ENCODE peak calls at places on chromosome 10, in seven cellular contexts. D, Q, R, W, A, N and K are unnamed samples.

GRCh38 chr10:13920031-13920430 is 333.3 kb downstream of the PRPF18 start:
- DNase-seq in D (no peak), Q (no peak), R (no peak), W (no peak), A (no peak), N (peak; percentile 26), K (no peak)

GRCh38 chr10:60236869-60237524 is 152.7 kb downstream of the ANK3 start:
- DNase-seq in D (peak; percentile 100), Q (no peak), R (no peak), W (no peak), A (peak; percentile 45), N (peak; percentile 12), K (no peak)

GRCh38 chr10:122053314-122053713 is 64.4 kb downstream of the TACC2 start:
- DNase-seq in D (no peak), Q (no peak), R (no peak), W (no peak), A (no peak), N (no peak), K (no peak)

GRCh38 chr10:63409465-63410027 is 56.2 kb downstream of the JMJD1C start:
- DNase-seq in D (peak; percentile 33), Q (no peak), R (peak; percentile 11), W (no peak), A (no peak), N (peak; percentile 63), K (no peak)

GRCh38 chr10:102376901-102377300 is 18.6 kb upstream of the NFKB2 start:
- DNase-seq in D (no peak), Q (no peak), R (no peak), W (no peak), A (no peak), N (no peak), K (no peak)

GRCh38 chr10:32077896-32078295 is 21.7 kb upstream of the KIF5B start:
- DNase-seq in D (no peak), Q (no peak), R (peak; percentile 64), W (no peak), A (no peak), N (peak; percentile 66), K (no peak)

GRCh38 chr10:2885276-2885955 is 181.9 kb upstream of the PFKP start:
- DNase-seq in D (peak; percentile 34), Q (no peak), R (no peak), W (no peak), A (no peak), N (no peak), K (no peak)

GRCh38 chr10:84097787-84098353 is 41.4 kb upstream of the GHITM start:
- DNase-seq in D (no peak), Q (no peak), R (peak; percentile 10), W (no peak), A (no peak), N (no peak), K (no peak)

GRCh38 chr10:118408145-118408544 is 66.0 kb upstream of the FAM204A start:
- DNase-seq in D (no peak), Q (no peak), R (no peak), W (no peak), A (no peak), N (no peak), K (no peak)

GRCh38 chr10:3904419-3904975 is 119.5 kb upstream of the KLF6 start:
- DNase-seq in D (no peak), Q (no peak), R (no peak), W (no peak), A (no peak), N (no peak), K (no peak)

GRCh38 chr10:60521974-60522405 is 132.3 kb upstream of the ANK3 start:
- DNase-seq in D (no peak), Q (no peak), R (no peak), W (no peak), A (no peak), N (peak; percentile 98), K (peak; percentile 9)

GRCh38 chr10:103473261-103473671 is 5.8 kb downstream of the CALHM3 start:
- DNase-seq in D (no peak), Q (no peak), R (no peak), W (no peak), A (no peak), N (no peak), K (no peak)

GRCh38 chr10:51895209-51895608 is 195.8 kb upstream of the CSTF2T start:
- DNase-seq in D (no peak), Q (no peak), R (no peak), W (no peak), A (no peak), N (peak; percentile 55), K (no peak)

GRCh38 chr10:86857097-86857825 is 100.2 kb downstream of the MMRN2 start:
- DNase-seq in D (no peak), Q (no peak), R (no peak), W (no peak), A (no peak), N (peak; percentile 86), K (no peak)

GRCh38 chr10:85612833-85613232 is 753.8 kb downstream of the GRID1 start:
- DNase-seq in D (no peak), Q (no peak), R (no peak), W (no peak), A (peak; percentile 21), N (no peak), K (no peak)

GRCh38 chr10:5600908-5601307 is 65.5 kb downstream of the ASB13 start:
- DNase-seq in D (no peak), Q (no peak), R (no peak), W (no peak), A (no peak), N (no peak), K (no peak)

GRCh38 chr10:43202224-43202656 is 64.0 kb downstream of the CSGALNACT2 start:
- DNase-seq in D (peak; percentile 44), Q (no peak), R (no peak), W (no peak), A (peak; percentile 66), N (no peak), K (no peak)

GRCh38 chr10:80163741-80164341 is 31.3 kb downstream of the PLAC9 start:
- DNase-seq in D (no peak), Q (no peak), R (no peak), W (no peak), A (no peak), N (peak; percentile 76), K (no peak)

GRCh38 chr10:1172256-1172975 is 116.2 kb downstream of the WDR37 start:
- DNase-seq in D (no peak), Q (peak; percentile 39), R (no peak), W (no peak), A (no peak), N (no peak), K (no peak)

GRCh38 chr10:91210435-91210834 is 10.0 kb upstream of the PCGF5 start:
- DNase-seq in D (no peak), Q (no peak), R (no peak), W (no peak), A (no peak), N (no peak), K (no peak)

GRCh38 chr10:77898323-77899079 is 28.1 kb downstream of the DLG5 start:
- DNase-seq in D (peak; percentile 24), Q (no peak), R (no peak), W (no peak), A (no peak), N (no peak), K (no peak)

GRCh38 chr10:47408606-47409005 is 24.5 kb upstream of the ZNF488 start:
- DNase-seq in D (peak; percentile 43), Q (no peak), R (no peak), W (no peak), A (no peak), N (no peak), K (no peak)

GRCh38 chr10:28984431-28984830 is 304.4 kb upstream of the LYZL1 start:
- DNase-seq in D (peak; percentile 77), Q (no peak), R (peak; percentile 78), W (no peak), A (no peak), N (peak; percentile 87), K (no peak)